ENCODE peak calls at places on chromosomes 2 and 18, in eight cellular contexts. One of them, this sample, is unnamed.

GRCh38 chr2:157800838-157801495 is 75.2 kb downstream of the ACVR1 start:
- ATAC-seq in right cardiac atrium: no peak
- ATAC-seq in A549: no peak
- ATAC-seq in psoas muscle: peak; percentile 34
- ATAC-seq in CD8-positive, alpha-beta T cell: no peak
- ATAC-seq in foreskin keratinocyte: no peak
- ATAC-seq in CD4-positive, alpha-beta T cell: no peak
- ATAC-seq in lung: peak; percentile 41
- ATAC-seq in this sample: no peak

GRCh38 chr2:74032909-74033261 is 48.2 kb downstream of the TET3 start:
- ATAC-seq in right cardiac atrium: no peak
- ATAC-seq in A549: no peak
- ATAC-seq in lung: no peak
- ATAC-seq in CD8-positive, alpha-beta T cell: peak; percentile 14
- ATAC-seq in foreskin keratinocyte: no peak
- ATAC-seq in psoas muscle: peak; percentile 16
- ATAC-seq in CD4-positive, alpha-beta T cell: peak; percentile 39
- ATAC-seq in this sample: no peak

GRCh38 chr2:67825476-67825875 is 237.3 kb downstream of the C1D start:
- ATAC-seq in CD4-positive, alpha-beta T cell: no peak
- ATAC-seq in lung: no peak
- ATAC-seq in CD8-positive, alpha-beta T cell: no peak
- ATAC-seq in right cardiac atrium: peak; percentile 65
- ATAC-seq in psoas muscle: no peak
- ATAC-seq in A549: no peak
- ATAC-seq in foreskin keratinocyte: peak; percentile 37
- ATAC-seq in this sample: no peak

GRCh38 chr2:201996006-201996405 is 37.6 kb upstream of the FZD7 start:
- ATAC-seq in A549: no peak
- ATAC-seq in foreskin keratinocyte: peak; percentile 89
- ATAC-seq in lung: no peak
- ATAC-seq in CD4-positive, alpha-beta T cell: no peak
- ATAC-seq in right cardiac atrium: no peak
- ATAC-seq in psoas muscle: no peak
- ATAC-seq in CD8-positive, alpha-beta T cell: no peak
- ATAC-seq in this sample: no peak

GRCh38 chr2:204693262-204693661 is 148.0 kb downstream of the PARD3B start:
- ATAC-seq in lung: no peak
- ATAC-seq in psoas muscle: no peak
- ATAC-seq in foreskin keratinocyte: no peak
- ATAC-seq in CD4-positive, alpha-beta T cell: no peak
- ATAC-seq in CD8-positive, alpha-beta T cell: no peak
- ATAC-seq in A549: no peak
- ATAC-seq in right cardiac atrium: no peak
- ATAC-seq in this sample: no peak

GRCh38 chr18:32707153-32707552 is 65.7 kb downstream of the KLHL14 start:
- ATAC-seq in right cardiac atrium: no peak
- ATAC-seq in CD4-positive, alpha-beta T cell: no peak
- ATAC-seq in psoas muscle: no peak
- ATAC-seq in A549: no peak
- ATAC-seq in lung: no peak
- ATAC-seq in foreskin keratinocyte: no peak
- ATAC-seq in CD8-positive, alpha-beta T cell: no peak
- ATAC-seq in this sample: no peak

GRCh38 chr2:10389596-10389995 is 58.5 kb downstream of the ODC1 start:
- ATAC-seq in A549: no peak
- ATAC-seq in foreskin keratinocyte: no peak
- ATAC-seq in CD8-positive, alpha-beta T cell: no peak
- ATAC-seq in right cardiac atrium: no peak
- ATAC-seq in CD4-positive, alpha-beta T cell: no peak
- ATAC-seq in psoas muscle: peak; percentile 47
- ATAC-seq in lung: no peak
- ATAC-seq in this sample: peak; percentile 17

GRCh38 chr2:70143314-70144150 is 47.3 kb downstream of the C2orf42 start:
- ATAC-seq in A549: peak; percentile 54
- ATAC-seq in CD4-positive, alpha-beta T cell: peak; percentile 21
- ATAC-seq in foreskin keratinocyte: no peak
- ATAC-seq in CD8-positive, alpha-beta T cell: peak; percentile 16
- ATAC-seq in right cardiac atrium: peak; percentile 36
- ATAC-seq in lung: no peak
- ATAC-seq in psoas muscle: peak; percentile 48
- ATAC-seq in this sample: no peak

DNA sequence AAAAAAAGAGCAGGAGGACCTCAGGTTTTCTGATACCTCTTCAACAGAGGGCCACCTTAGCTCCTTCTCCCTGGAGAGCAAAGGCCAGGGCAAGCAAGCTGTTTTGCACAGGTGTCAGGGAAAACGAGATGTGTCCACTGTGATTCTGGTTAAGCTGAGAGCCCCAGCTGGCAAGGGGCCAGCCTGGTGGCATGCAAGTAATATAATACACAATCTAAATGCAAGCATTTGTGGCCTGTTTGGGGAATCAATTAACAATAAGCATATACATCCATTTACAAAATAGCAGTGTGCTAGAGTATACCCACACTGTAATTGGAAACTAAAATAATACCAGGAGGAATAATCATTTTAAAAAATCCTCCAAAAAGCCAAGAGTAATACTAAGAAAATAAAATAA is 96.5 kb upstream of the SLC14A2 start:
- ATAC-seq in right cardiac atrium: no peak
- ATAC-seq in A549: no peak
- ATAC-seq in psoas muscle: no peak
- ATAC-seq in CD4-positive, alpha-beta T cell: no peak
- ATAC-seq in lung: no peak
- ATAC-seq in foreskin keratinocyte: no peak
- ATAC-seq in CD8-positive, alpha-beta T cell: no peak
- ATAC-seq in this sample: no peak
- H3K27ac ChIP-seq in right cardiac atrium: peak overlapping the region; percentile 48
- H3K27ac ChIP-seq in A549: no peak overlapping the region
- H3K27ac ChIP-seq in psoas muscle: no peak overlapping the region
- H3K27ac ChIP-seq in CD4-positive, alpha-beta T cell: no peak overlapping the region
- H3K27ac ChIP-seq in lung: peak overlapping the region; percentile 15
- H3K27ac ChIP-seq in foreskin keratinocyte: no peak overlapping the region
- H3K27ac ChIP-seq in CD8-positive, alpha-beta T cell: no peak overlapping the region
- H3K27ac ChIP-seq in this sample: no peak overlapping the region

DNA sequence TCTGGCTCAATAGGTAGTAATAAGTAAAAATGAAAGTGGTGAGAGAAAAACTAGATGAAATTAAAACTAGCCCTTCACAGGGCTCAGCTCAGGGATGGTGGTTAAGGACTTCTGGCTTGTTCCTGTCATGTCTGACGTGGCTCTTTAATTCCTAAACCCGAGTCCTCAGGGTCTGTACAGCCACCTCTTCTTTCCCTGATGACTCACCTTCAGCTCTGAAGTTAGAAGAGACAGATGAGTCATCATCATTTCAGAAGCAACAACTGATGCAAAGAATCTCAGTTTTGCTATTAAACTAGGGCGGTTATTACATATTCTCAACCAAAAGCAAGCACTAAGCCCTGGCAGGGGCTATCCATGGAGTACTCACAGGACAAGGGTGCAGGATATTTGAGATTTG is 24.0 kb upstream of the ITGB6 start:
- ATAC-seq in lung: peak; percentile 48
- ATAC-seq in A549: peak; percentile 73
- ATAC-seq in CD8-positive, alpha-beta T cell: peak; percentile 77
- ATAC-seq in CD4-positive, alpha-beta T cell: peak; percentile 75
- ATAC-seq in right cardiac atrium: no peak
- ATAC-seq in psoas muscle: peak; percentile 70
- ATAC-seq in foreskin keratinocyte: peak; percentile 51
- ATAC-seq in this sample: no peak
- H3K27ac ChIP-seq in lung: no peak overlapping the region
- H3K27ac ChIP-seq in A549: peak overlapping the region; percentile 97
- H3K27ac ChIP-seq in CD8-positive, alpha-beta T cell: no peak overlapping the region
- H3K27ac ChIP-seq in CD4-positive, alpha-beta T cell: no peak overlapping the region
- H3K27ac ChIP-seq in right cardiac atrium: no peak overlapping the region
- H3K27ac ChIP-seq in psoas muscle: peak overlapping the region; percentile 90
- H3K27ac ChIP-seq in foreskin keratinocyte: peak overlapping the region; percentile 79
- H3K27ac ChIP-seq in this sample: no peak overlapping the region

GRCh38 chr18:58446661-58447060 is 182.2 kb downstream of the ALPK2 start:
- ATAC-seq in psoas muscle: peak; percentile 88
- ATAC-seq in CD4-positive, alpha-beta T cell: no peak
- ATAC-seq in A549: no peak
- ATAC-seq in right cardiac atrium: no peak
- ATAC-seq in CD8-positive, alpha-beta T cell: no peak
- ATAC-seq in lung: no peak
- ATAC-seq in foreskin keratinocyte: no peak
- ATAC-seq in this sample: no peak

GRCh38 chr18:58443671-58444070 is 185.2 kb downstream of the ALPK2 start:
- ATAC-seq in A549: no peak
- ATAC-seq in foreskin keratinocyte: no peak
- ATAC-seq in psoas muscle: no peak
- ATAC-seq in lung: no peak
- ATAC-seq in CD4-positive, alpha-beta T cell: no peak
- ATAC-seq in CD8-positive, alpha-beta T cell: no peak
- ATAC-seq in right cardiac atrium: no peak
- ATAC-seq in this sample: no peak

GRCh38 chr18:58449366-58449935 is 179.4 kb downstream of the ALPK2 start:
- ATAC-seq in lung: no peak
- ATAC-seq in foreskin keratinocyte: no peak
- ATAC-seq in CD8-positive, alpha-beta T cell: no peak
- ATAC-seq in psoas muscle: no peak
- ATAC-seq in A549: no peak
- ATAC-seq in CD4-positive, alpha-beta T cell: no peak
- ATAC-seq in right cardiac atrium: no peak
- ATAC-seq in this sample: no peak

GRCh38 chr18:58451115-58451971 is 177.5 kb downstream of the ALPK2 start:
- ATAC-seq in right cardiac atrium: no peak
- ATAC-seq in CD8-positive, alpha-beta T cell: no peak
- ATAC-seq in foreskin keratinocyte: no peak
- ATAC-seq in CD4-positive, alpha-beta T cell: no peak
- ATAC-seq in A549: no peak
- ATAC-seq in lung: no peak
- ATAC-seq in psoas muscle: no peak
- ATAC-seq in this sample: no peak

DNA sequence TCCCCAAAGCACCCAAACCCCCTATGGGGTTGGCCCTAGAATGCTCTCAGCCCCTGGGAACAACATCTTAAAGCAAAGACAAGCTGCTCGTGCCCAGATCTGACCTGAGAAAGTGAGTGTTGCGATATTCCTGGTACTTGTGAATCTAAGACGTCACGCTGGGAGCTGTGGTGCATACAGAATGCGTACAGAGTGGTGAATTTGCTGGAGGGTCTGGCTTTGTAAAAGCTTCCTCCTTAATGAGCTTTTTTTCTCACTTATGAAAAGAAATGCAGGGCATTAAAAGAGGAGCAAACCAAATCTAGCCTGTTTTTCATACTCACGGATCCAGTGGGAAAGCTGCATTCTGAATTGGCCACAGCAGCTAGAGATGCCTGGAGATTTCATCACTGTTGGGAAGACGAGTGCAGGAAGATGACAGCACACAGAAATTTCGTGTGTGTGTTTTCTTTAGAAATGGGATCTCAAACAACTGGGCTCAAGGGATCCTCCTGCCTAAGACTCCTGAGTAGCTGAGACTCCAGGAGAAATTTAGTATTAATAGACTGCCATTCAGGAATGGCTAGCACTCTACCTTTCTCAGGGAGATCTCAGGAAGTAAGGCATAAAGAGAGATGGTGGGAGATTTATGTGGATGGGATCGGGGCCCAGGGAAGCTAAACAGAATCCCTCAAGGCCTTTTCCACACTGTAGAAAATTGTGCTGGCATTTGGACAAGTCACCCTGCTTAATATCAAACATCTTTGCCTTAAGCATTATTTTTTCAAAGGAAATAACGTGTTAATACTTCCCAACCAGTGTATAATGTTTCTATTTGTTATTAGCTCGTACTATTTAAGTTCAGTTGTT is 181.3 kb downstream of the ALPK2 start:
- ATAC-seq in A549: no peak
- ATAC-seq in CD4-positive, alpha-beta T cell: no peak
- ATAC-seq in lung: no peak
- ATAC-seq in CD8-positive, alpha-beta T cell: no peak
- ATAC-seq in right cardiac atrium: no peak
- ATAC-seq in psoas muscle: peak; percentile 62
- ATAC-seq in foreskin keratinocyte: no peak
- ATAC-seq in this sample: peak; percentile 36
- H3K27ac ChIP-seq in A549: no peak overlapping the region
- H3K27ac ChIP-seq in CD4-positive, alpha-beta T cell: no peak overlapping the region
- H3K27ac ChIP-seq in lung: no peak overlapping the region
- H3K27ac ChIP-seq in CD8-positive, alpha-beta T cell: no peak overlapping the region
- H3K27ac ChIP-seq in right cardiac atrium: no peak overlapping the region
- H3K27ac ChIP-seq in psoas muscle: peak overlapping the region; percentile 81
- H3K27ac ChIP-seq in foreskin keratinocyte: no peak overlapping the region
- H3K27ac ChIP-seq in this sample: no peak overlapping the region

GRCh38 chr2:72143441-72144356 is 4.0 kb downstream of the CYP26B1 start:
- ATAC-seq in foreskin keratinocyte: no peak
- ATAC-seq in CD4-positive, alpha-beta T cell: no peak
- ATAC-seq in psoas muscle: peak; percentile 53
- ATAC-seq in lung: no peak
- ATAC-seq in right cardiac atrium: peak; percentile 14
- ATAC-seq in CD8-positive, alpha-beta T cell: no peak
- ATAC-seq in A549: no peak
- ATAC-seq in this sample: peak; percentile 14

GRCh38 chr2:72141032-72141645 is 6.5 kb downstream of the CYP26B1 start:
- ATAC-seq in CD4-positive, alpha-beta T cell: no peak
- ATAC-seq in right cardiac atrium: no peak
- ATAC-seq in psoas muscle: no peak
- ATAC-seq in lung: no peak
- ATAC-seq in CD8-positive, alpha-beta T cell: no peak
- ATAC-seq in foreskin keratinocyte: no peak
- ATAC-seq in A549: no peak
- ATAC-seq in this sample: no peak

GRCh38 chr2:72142743-72143440 is 4.8 kb downstream of the CYP26B1 start:
- ATAC-seq in CD4-positive, alpha-beta T cell: no peak
- ATAC-seq in lung: no peak
- ATAC-seq in foreskin keratinocyte: peak; percentile 23
- ATAC-seq in psoas muscle: peak; percentile 76
- ATAC-seq in CD8-positive, alpha-beta T cell: no peak
- ATAC-seq in A549: no peak
- ATAC-seq in right cardiac atrium: peak; percentile 73
- ATAC-seq in this sample: peak; percentile 78

GRCh38 chr2:72140621-72140960 is 7.1 kb downstream of the CYP26B1 start:
- ATAC-seq in lung: no peak
- ATAC-seq in right cardiac atrium: no peak
- ATAC-seq in CD4-positive, alpha-beta T cell: no peak
- ATAC-seq in A549: no peak
- ATAC-seq in psoas muscle: no peak
- ATAC-seq in CD8-positive, alpha-beta T cell: no peak
- ATAC-seq in foreskin keratinocyte: no peak
- ATAC-seq in this sample: no peak

DNA sequence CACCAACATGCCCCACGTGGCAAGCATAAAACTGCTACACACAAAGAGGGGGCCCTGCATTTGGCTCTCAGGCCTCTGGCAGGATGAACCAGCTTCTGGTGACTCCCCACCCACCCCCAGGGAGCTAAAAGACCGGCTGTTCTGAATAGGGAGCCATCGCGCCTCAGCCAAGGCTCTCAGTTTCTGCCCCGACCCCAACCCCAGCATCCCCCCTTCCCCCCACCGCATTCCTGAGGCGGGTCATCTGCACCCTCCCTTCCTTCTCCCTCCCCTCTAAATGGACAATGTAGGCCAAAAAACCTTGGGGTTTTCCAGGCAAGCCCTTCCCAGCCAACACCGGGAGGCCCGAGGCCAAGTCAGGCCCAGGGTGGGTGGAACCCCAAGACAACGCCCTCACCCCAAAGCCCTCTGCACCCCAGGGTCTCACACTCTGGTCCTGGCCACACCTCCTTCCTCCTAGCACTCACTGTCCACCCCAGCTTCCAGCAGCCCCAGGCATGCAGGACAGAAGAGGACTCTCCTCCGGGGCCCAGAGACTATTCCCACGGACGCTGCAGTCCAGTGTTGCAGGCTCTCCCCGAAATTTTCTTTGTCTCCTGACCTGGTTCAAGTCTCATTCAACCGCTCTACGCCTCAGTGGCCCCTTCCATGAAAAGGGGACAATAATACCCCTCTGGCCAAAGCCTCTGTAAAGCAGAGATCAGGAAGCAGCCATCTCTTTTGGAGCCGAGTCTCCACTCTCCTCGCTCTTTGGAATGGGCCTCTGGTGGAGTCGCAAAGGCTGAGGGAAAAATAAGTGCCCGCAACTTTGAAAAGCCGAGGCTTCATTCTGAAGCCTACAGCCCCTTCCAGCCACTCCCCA is 5.5 kb downstream of the CYP26B1 start:
- ATAC-seq in lung: no peak
- ATAC-seq in CD8-positive, alpha-beta T cell: no peak
- ATAC-seq in right cardiac atrium: no peak
- ATAC-seq in foreskin keratinocyte: no peak
- ATAC-seq in psoas muscle: no peak
- ATAC-seq in A549: no peak
- ATAC-seq in CD4-positive, alpha-beta T cell: no peak
- ATAC-seq in this sample: no peak
- H3K27ac ChIP-seq in lung: no peak overlapping the region
- H3K27ac ChIP-seq in CD8-positive, alpha-beta T cell: no peak overlapping the region
- H3K27ac ChIP-seq in right cardiac atrium: no peak overlapping the region
- H3K27ac ChIP-seq in foreskin keratinocyte: no peak overlapping the region
- H3K27ac ChIP-seq in psoas muscle: no peak overlapping the region
- H3K27ac ChIP-seq in A549: no peak overlapping the region
- H3K27ac ChIP-seq in CD4-positive, alpha-beta T cell: no peak overlapping the region
- H3K27ac ChIP-seq in this sample: peak overlapping the region; percentile 8

This sample was measured in gastroesophageal sphincter.